ENCODE peak calls at places on chromosome 9, in nine cellular contexts. One of them, this sample, is unnamed.

GRCh38 chr9:70924380-70924779 is 197.0 kb downstream of the TRPM3 start:
- DNase-seq in WTC11: no peak
- DNase-seq in naive thymus-derived CD8-positive, alpha-beta T cell: no peak
- DNase-seq in esophagus squamous epithelium: no peak
- DNase-seq in dorsolateral prefrontal cortex: no peak
- DNase-seq in non-pigmented ciliary epithelial cell: peak; percentile 65
- DNase-seq in HTR-8/SVneo: peak; percentile 5
- DNase-seq in GM04503: peak; percentile 93
- DNase-seq in omental fat pad: no peak
- DNase-seq in this sample: no peak

GRCh38 chr9:110104201-110104845 is 103.6 kb downstream of the C9orf152 start:
- DNase-seq in WTC11: no peak
- DNase-seq in naive thymus-derived CD8-positive, alpha-beta T cell: no peak
- DNase-seq in esophagus squamous epithelium: no peak
- DNase-seq in dorsolateral prefrontal cortex: no peak
- DNase-seq in non-pigmented ciliary epithelial cell: no peak
- DNase-seq in HTR-8/SVneo: no peak
- DNase-seq in GM04503: no peak
- DNase-seq in omental fat pad: no peak
- DNase-seq in this sample: no peak

GRCh38 chr9:35563791-35564197 is 41.3 kb upstream of the TESK1 start:
- DNase-seq in WTC11: peak; percentile 52
- DNase-seq in naive thymus-derived CD8-positive, alpha-beta T cell: no peak
- DNase-seq in esophagus squamous epithelium: no peak
- DNase-seq in dorsolateral prefrontal cortex: no peak
- DNase-seq in non-pigmented ciliary epithelial cell: no peak
- DNase-seq in HTR-8/SVneo: no peak
- DNase-seq in GM04503: no peak
- DNase-seq in omental fat pad: no peak
- DNase-seq in this sample: no peak

GRCh38 chr9:116495725-116496124 is 191.4 kb upstream of the TRIM32 start:
- DNase-seq in WTC11: no peak
- DNase-seq in naive thymus-derived CD8-positive, alpha-beta T cell: no peak
- DNase-seq in esophagus squamous epithelium: no peak
- DNase-seq in dorsolateral prefrontal cortex: no peak
- DNase-seq in non-pigmented ciliary epithelial cell: no peak
- DNase-seq in HTR-8/SVneo: no peak
- DNase-seq in GM04503: no peak
- DNase-seq in omental fat pad: no peak
- DNase-seq in this sample: no peak

GRCh38 chr9:20646656-20647055 is 24.4 kb upstream of the MLLT3 start:
- DNase-seq in WTC11: no peak
- DNase-seq in naive thymus-derived CD8-positive, alpha-beta T cell: no peak
- DNase-seq in esophagus squamous epithelium: no peak
- DNase-seq in dorsolateral prefrontal cortex: no peak
- DNase-seq in non-pigmented ciliary epithelial cell: no peak
- DNase-seq in HTR-8/SVneo: no peak
- DNase-seq in GM04503: no peak
- DNase-seq in omental fat pad: no peak
- DNase-seq in this sample: no peak

GRCh38 chr9:136289651-136290507 is 14.0 kb downstream of the CCDC187 start:
- DNase-seq in WTC11: no peak
- DNase-seq in naive thymus-derived CD8-positive, alpha-beta T cell: no peak
- DNase-seq in esophagus squamous epithelium: no peak
- DNase-seq in dorsolateral prefrontal cortex: no peak
- DNase-seq in non-pigmented ciliary epithelial cell: no peak
- DNase-seq in HTR-8/SVneo: no peak
- DNase-seq in GM04503: no peak
- DNase-seq in omental fat pad: no peak
- DNase-seq in this sample: no peak

GRCh38 chr9:3768698-3769458 is 243.1 kb upstream of the RFX3 start:
- DNase-seq in WTC11: no peak
- DNase-seq in naive thymus-derived CD8-positive, alpha-beta T cell: no peak
- DNase-seq in esophagus squamous epithelium: no peak
- DNase-seq in dorsolateral prefrontal cortex: no peak
- DNase-seq in non-pigmented ciliary epithelial cell: no peak
- DNase-seq in HTR-8/SVneo: no peak
- DNase-seq in GM04503: peak; percentile 89
- DNase-seq in omental fat pad: no peak
- DNase-seq in this sample: no peak

GRCh38 chr9:129609486-129610192 is 11.3 kb downstream of the C9orf50 start:
- DNase-seq in WTC11: no peak
- DNase-seq in naive thymus-derived CD8-positive, alpha-beta T cell: peak; percentile 36
- DNase-seq in esophagus squamous epithelium: no peak
- DNase-seq in dorsolateral prefrontal cortex: no peak
- DNase-seq in non-pigmented ciliary epithelial cell: no peak
- DNase-seq in HTR-8/SVneo: no peak
- DNase-seq in GM04503: no peak
- DNase-seq in omental fat pad: no peak
- DNase-seq in this sample: peak; percentile 73

GRCh38 chr9:130117816-130118632 is 54.2 kb upstream of the NCS1 start:
- DNase-seq in WTC11: no peak
- DNase-seq in naive thymus-derived CD8-positive, alpha-beta T cell: no peak
- DNase-seq in esophagus squamous epithelium: no peak
- DNase-seq in dorsolateral prefrontal cortex: no peak
- DNase-seq in non-pigmented ciliary epithelial cell: no peak
- DNase-seq in HTR-8/SVneo: no peak
- DNase-seq in GM04503: peak; percentile 80
- DNase-seq in omental fat pad: no peak
- DNase-seq in this sample: no peak

GRCh38 chr9:85228111-85228855 is 513.5 kb downstream of the AGTPBP1 start:
- DNase-seq in WTC11: no peak
- DNase-seq in naive thymus-derived CD8-positive, alpha-beta T cell: no peak
- DNase-seq in esophagus squamous epithelium: no peak
- DNase-seq in dorsolateral prefrontal cortex: no peak
- DNase-seq in non-pigmented ciliary epithelial cell: no peak
- DNase-seq in HTR-8/SVneo: no peak
- DNase-seq in GM04503: no peak
- DNase-seq in omental fat pad: no peak
- DNase-seq in this sample: no peak

GRCh38 chr9:127187231-127187956 is 65.0 kb upstream of the ANGPTL2 start:
- DNase-seq in WTC11: no peak
- DNase-seq in naive thymus-derived CD8-positive, alpha-beta T cell: no peak
- DNase-seq in esophagus squamous epithelium: no peak
- DNase-seq in dorsolateral prefrontal cortex: no peak
- DNase-seq in non-pigmented ciliary epithelial cell: peak; percentile 90
- DNase-seq in HTR-8/SVneo: peak; percentile 76
- DNase-seq in GM04503: peak; percentile 98
- DNase-seq in omental fat pad: peak; percentile 40
- DNase-seq in this sample: no peak

GRCh38 chr9:128702949-128703615 is 779 bp downstream of the PKN3 start:
- DNase-seq in WTC11: peak; percentile 66
- DNase-seq in naive thymus-derived CD8-positive, alpha-beta T cell: no peak
- DNase-seq in esophagus squamous epithelium: no peak
- DNase-seq in dorsolateral prefrontal cortex: no peak
- DNase-seq in non-pigmented ciliary epithelial cell: no peak
- DNase-seq in HTR-8/SVneo: peak; percentile 33
- DNase-seq in GM04503: no peak
- DNase-seq in omental fat pad: no peak
- DNase-seq in this sample: peak; percentile 64

GRCh38 chr9:136566899-136567298 is 21.1 kb upstream of the NOTCH1 start:
- DNase-seq in WTC11: no peak
- DNase-seq in naive thymus-derived CD8-positive, alpha-beta T cell: no peak
- DNase-seq in esophagus squamous epithelium: no peak
- DNase-seq in dorsolateral prefrontal cortex: peak; percentile 90
- DNase-seq in non-pigmented ciliary epithelial cell: no peak
- DNase-seq in HTR-8/SVneo: no peak
- DNase-seq in GM04503: no peak
- DNase-seq in omental fat pad: no peak
- DNase-seq in this sample: no peak

GRCh38 chr9:78121488-78121887 is 89.9 kb upstream of the GNAQ start:
- DNase-seq in WTC11: peak; percentile 80
- DNase-seq in naive thymus-derived CD8-positive, alpha-beta T cell: peak; percentile 21
- DNase-seq in esophagus squamous epithelium: no peak
- DNase-seq in dorsolateral prefrontal cortex: peak; percentile 73
- DNase-seq in non-pigmented ciliary epithelial cell: no peak
- DNase-seq in HTR-8/SVneo: peak; percentile 29
- DNase-seq in GM04503: no peak
- DNase-seq in omental fat pad: peak; percentile 41
- DNase-seq in this sample: no peak

This sample was measured in GM12891.